ENCODE peak calls at places on chromosomes 3 and 15, in four cellular contexts. A is H1, T is GM12878, E is SK-N-SH. G is an unnamed sample.

GRCh38 chr3:72661115-72661457 is 187.2 kb downstream of the SHQ1 start:
- DNase-seq in A (no peak), T (no peak), E (peak), G (no peak)

GRCh38 chr15:63252292-63252691 is 25.1 kb upstream of the APH1B start:
- DNase-seq in A (no peak), T (no peak), E (no peak), G (no peak)

GRCh38 chr15:88256261-88257230 is at the start of gene NTRK3:
- DNase-seq in A (peak), T (no peak), E (peak), G (no peak)

GRCh38 chr3:7950890-7951289 is 550.7 kb upstream of the LMCD1 start:
- DNase-seq in A (no peak), T (no peak), E (no peak), G (no peak)

GRCh38 chr15:101675015-101675414 is 22.8 kb upstream of the TM2D3 start:
- DNase-seq in A (no peak), T (no peak), E (no peak), G (no peak)

GRCh38 chr3:32454111-32454510 is 48.5 kb downstream of the CMTM6 start:
- DNase-seq in A (no peak), T (no peak), E (no peak), G (no peak)

GRCh38 chr3:13878711-13879101 is 1.2 kb downstream of the WNT7A start:
- DNase-seq in A (peak), T (no peak), E (peak), G (no peak)

GRCh38 chr3:18489939-18490338 is 64.8 kb upstream of the SATB1 start:
- DNase-seq in A (no peak), T (no peak), E (no peak), G (no peak)

GRCh38 chr3:195806211-195806915 is 5.4 kb downstream of the MUC4 start:
- DNase-seq in A (no peak), T (no peak), E (no peak), G (no peak)

GRCh38 chr3:155252535-155252934 is 40.9 kb downstream of the STRIT1 start:
- DNase-seq in A (no peak), T (no peak), E (no peak), G (no peak)

GRCh38 chr3:172275586-172275985 is 172.7 kb downstream of the GHSR start:
- DNase-seq in A (no peak), T (no peak), E (no peak), G (no peak)

GRCh38 chr3:196621581-196621980 is 17.9 kb upstream of the NRROS start:
- DNase-seq in A (no peak), T (no peak), E (no peak), G (no peak)

GRCh38 chr15:75307778-75308390 is 25.2 kb downstream of the GOLGA6D start:
- DNase-seq in A (peak), T (no peak), E (peak), G (peak)

GRCh38 chr3:154191520-154191919 is 70.3 kb downstream of the ARHGEF26 start:
- DNase-seq in A (no peak), T (no peak), E (no peak), G (no peak)

GRCh38 chr3:52527039-52527731 is 6.5 kb downstream of the NT5DC2 start:
- DNase-seq in A (no peak), T (no peak), E (no peak), G (no peak)

GRCh38 chr15:56369234-56369633 is 4.0 kb downstream of the TEX9 start:
- DNase-seq in A (no peak), T (no peak), E (no peak), G (no peak)

GRCh38 chr3:161064413-161064812 is 40.7 kb downstream of the B3GALNT1 start:
- DNase-seq in A (no peak), T (no peak), E (no peak), G (no peak)

GRCh38 chr3:168219530-168219929 is 123.8 kb upstream of the GOLIM4 start:
- DNase-seq in A (no peak), T (no peak), E (no peak), G (no peak)

GRCh38 chr3:29643034-29643425 is 362.2 kb downstream of the RBMS3 start:
- DNase-seq in A (no peak), T (no peak), E (peak), G (no peak)

GRCh38 chr3:157317895-157318294 is 118.8 kb upstream of the PTX3 start:
- DNase-seq in A (no peak), T (no peak), E (no peak), G (no peak)

GRCh38 chr3:189324538-189325138 is 152.9 kb downstream of the TPRG1 start:
- DNase-seq in A (no peak), T (peak), E (no peak), G (no peak)

GRCh38 chr3:46934508-46935167 is 41.9 kb downstream of the CCDC12 start:
- DNase-seq in A (no peak), T (no peak), E (peak), G (no peak)

GRCh38 chr3:169812844-169813677 is at the start of the genes LRRC34 and LRRIQ4:
- DNase-seq in A (no peak), T (peak), E (peak), G (no peak)

GRCh38 chr15:93029613-93030429 is 59.2 kb downstream of the RGMA start:
- DNase-seq in A (peak), T (no peak), E (no peak), G (no peak)

GRCh38 chr3:69806735-69807438 is 67.6 kb downstream of the MITF start:
- DNase-seq in A (no peak), T (no peak), E (no peak), G (no peak)

GRCh38 chr3:72820405-72820804 is 27.8 kb downstream of the SHQ1 start:
- DNase-seq in A (no peak), T (no peak), E (no peak), G (no peak)

GRCh38 chr3:109943181-109943580 is 605.8 kb upstream of the DPPA4 start:
- DNase-seq in A (no peak), T (no peak), E (no peak), G (no peak)

GRCh38 chr3:104291437-104291851 is 1075.3 kb upstream of the ALCAM start:
- DNase-seq in A (no peak), T (no peak), E (no peak), G (no peak)

DNA sequence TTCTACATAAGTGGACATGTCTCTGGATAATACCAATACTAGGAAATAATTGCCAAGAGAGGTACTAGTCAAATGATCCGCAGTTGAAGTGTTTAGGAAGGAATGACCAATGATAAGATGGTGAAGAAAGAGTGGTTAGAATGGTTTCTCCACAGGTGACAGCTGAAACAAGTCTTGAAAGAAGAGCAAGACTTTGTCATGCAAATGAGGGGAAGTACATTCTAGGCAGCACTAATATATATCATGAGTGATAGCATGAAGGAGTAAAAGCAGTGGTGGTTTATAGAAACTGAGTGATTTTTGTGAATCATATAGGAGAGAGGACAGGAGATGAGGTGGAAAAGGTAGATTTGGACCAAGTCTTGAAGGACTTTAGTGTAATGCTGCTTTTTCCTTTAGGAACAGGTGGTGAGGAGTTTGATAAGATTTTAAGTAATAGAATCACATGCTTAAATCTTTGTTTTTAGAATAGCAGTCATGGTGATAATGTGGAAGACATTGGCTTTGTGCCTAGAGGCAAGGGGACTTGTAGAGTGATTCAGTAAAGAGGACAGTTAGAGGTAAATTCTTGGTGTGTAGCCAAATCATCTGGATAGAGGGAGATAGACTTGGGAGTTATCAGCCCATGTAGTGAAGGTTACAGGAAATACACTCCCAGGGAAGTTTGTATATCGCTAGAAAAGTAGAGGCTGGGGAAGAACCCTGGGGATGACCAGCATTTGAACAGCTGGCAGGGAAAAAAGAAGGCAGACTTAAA is 31.9 kb downstream of the SLMAP start:
- DNase-seq in A (no peak), T (peak), E (peak), G (peak)
- TF ChIP-seq NRF1 in A (no peak), T (no peak), E (no peak), G (no peak)

GRCh38 chr3:186644683-186645082 is 4.5 kb downstream of the FETUB start:
- DNase-seq in A (peak), T (no peak), E (no peak), G (no peak)
- TF ChIP-seq NRF1 in A (no peak), T (no peak), E (no peak), G (no peak)

DNA sequence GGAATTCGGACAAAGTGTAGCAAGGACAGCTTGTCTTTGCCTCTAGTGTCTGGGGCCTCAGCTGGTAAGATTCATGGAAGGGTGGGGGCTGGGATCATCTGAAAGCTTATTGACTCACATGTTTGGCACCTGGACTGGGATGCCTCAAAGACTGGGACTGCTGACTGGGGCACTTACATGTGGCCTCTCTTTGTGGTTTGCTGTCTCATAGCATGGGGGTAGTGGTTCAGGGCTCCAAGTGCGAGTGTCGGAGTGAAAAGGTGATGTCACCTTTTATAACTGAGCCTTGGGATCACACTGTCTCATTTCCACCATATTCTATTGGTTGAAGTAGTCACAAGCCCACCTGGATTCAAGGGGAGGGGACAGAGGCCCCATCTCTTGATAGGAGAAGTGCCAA is 6.8 kb downstream of the MFSD1 start:
- DNase-seq in A (no peak), T (no peak), E (no peak), G (no peak)
- TF ChIP-seq NRF1 in A (no peak), T (no peak), E (no peak), G (no peak)

DNA sequence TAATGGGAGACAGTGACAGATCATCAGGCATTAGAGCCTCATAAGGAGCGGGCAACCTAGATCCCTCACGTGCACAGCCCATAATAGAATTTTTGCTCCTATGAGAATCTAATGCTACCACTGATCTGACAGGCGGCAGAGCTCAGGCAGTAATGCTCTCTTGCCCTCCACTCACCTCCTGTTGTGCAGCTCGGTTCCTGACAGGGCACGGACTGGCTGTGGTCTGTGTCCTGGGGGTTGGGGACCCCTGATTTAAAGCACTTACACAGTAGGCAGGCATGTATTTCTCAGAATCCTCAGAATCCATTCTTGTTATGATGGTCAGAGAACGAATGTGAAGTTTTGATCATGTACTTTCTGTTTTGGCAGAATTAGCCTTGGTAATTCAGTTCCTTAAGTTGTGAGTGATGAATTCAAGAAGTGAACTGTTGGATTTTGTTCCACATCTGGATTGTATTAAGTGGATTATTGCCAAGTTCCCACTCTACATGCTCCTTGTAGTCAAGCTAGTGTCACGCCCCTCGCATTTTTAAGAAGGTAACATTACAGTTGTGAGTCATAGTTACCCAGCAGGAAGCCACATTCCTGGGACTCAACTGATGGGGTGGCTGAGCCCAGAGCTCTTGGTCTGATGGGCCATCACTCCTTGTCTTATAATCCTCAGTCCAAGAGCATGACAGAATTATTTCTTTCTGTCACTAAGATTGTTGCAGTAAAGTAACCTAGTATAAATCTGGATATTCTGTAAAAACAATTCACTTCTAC is 102.5 kb downstream of the PTPRG start:
- DNase-seq in A (peak), T (no peak), E (peak), G (no peak)
- TF ChIP-seq NRF1 in A (no peak), T (no peak), E (no peak), G (no peak)

GRCh38 chr3:44309500-44309899 is 29.1 kb upstream of the TCAIM start:
- DNase-seq in A (no peak), T (no peak), E (no peak), G (no peak)
- TF ChIP-seq NRF1 in A (no peak), T (no peak), E (no peak), G (no peak)

GRCh38 chr3:100425321-100425720 is 24.0 kb downstream of the LNP1 start:
- DNase-seq in A (no peak), T (no peak), E (no peak), G (peak)
- TF ChIP-seq NRF1 in A (no peak), T (no peak), E (no peak), G (no peak)

DNA sequence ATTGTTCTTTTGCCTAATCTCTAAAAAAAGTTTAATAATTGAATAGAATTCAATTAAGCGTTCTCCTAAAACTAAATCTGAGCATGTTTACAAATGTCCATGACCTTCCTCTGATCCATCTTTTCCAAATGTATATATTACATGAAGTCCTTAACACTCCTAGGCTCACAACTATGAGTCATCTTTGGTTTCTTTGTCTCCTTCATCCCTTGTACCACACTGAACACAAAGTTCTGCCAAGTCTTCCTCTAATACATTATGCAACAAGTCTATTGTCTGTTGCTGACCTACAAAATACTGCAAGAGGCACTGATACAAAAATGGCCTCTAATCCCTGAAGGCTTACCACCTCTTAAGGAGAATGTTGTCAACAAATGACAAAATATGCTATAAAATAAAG is 550.2 kb downstream of the PYDC2 start:
- DNase-seq in A (no peak), T (no peak), E (no peak), G (no peak)
- TF ChIP-seq NRF1 in A (no peak), T (no peak), E (no peak), G (no peak)

GRCh38 chr15:41235929-41236328 is 4.9 kb downstream of the CHP1 start:
- DNase-seq in A (no peak), T (no peak), E (no peak), G (no peak)

GRCh38 chr15:41230345-41230649 is 260 bp downstream of the EXD1 start:
- DNase-seq in A (no peak), T (no peak), E (no peak), G (no peak)

GRCh38 chr15:41230650-41231533 is at the start of the genes CHP1 and EXD1:
- DNase-seq in A (peak), T (peak), E (peak), G (peak)

GRCh38 chr15:41231536-41231935 is 468 bp downstream of the CHP1 start:
- DNase-seq in A (no peak), T (no peak), E (no peak), G (no peak)

DNA sequence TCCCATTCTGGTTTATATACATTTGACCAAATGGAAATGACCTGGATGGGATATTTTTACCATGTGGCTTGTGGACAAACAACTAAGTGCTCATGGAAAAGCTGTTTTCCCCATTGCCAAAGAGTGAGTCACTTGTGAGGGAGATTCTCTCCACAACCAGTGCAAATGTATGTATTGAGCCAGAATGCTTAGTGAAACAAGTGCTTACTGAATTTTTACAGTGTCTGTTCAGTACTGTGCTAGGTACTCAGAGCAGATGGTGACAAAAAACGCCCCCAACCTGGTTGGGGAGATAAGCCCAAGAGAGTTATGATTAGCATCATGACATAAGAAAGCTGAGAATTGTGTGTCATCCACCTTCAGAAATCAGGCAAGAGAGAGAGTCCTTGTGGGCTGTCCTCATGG is 2.3 kb downstream of the CHP1 start:
- DNase-seq in A (no peak), T (no peak), E (no peak), G (peak)
- TF ChIP-seq NRF1 in A (no peak), T (no peak), E (no peak), G (no peak)

GRCh38 chr15:40498891-40499290 is 28.1 kb downstream of the CHST14 start:
- DNase-seq in A (no peak), T (no peak), E (no peak), G (no peak)

GRCh38 chr15:40499931-40500330 is 29.1 kb downstream of the CHST14 start:
- DNase-seq in A (no peak), T (no peak), E (no peak), G (no peak)

GRCh38 chr15:40501487-40501886 is 30.7 kb downstream of the CHST14 start:
- DNase-seq in A (no peak), T (no peak), E (no peak), G (no peak)

GRCh38 chr15:40498418-40498817 is 27.6 kb downstream of the CHST14 start:
- DNase-seq in A (no peak), T (no peak), E (no peak), G (no peak)

GRCh38 chr15:40500584-40501330 is 30.0 kb downstream of the CHST14 start:
- DNase-seq in A (no peak), T (no peak), E (no peak), G (no peak)
- TF ChIP-seq NRF1 in A (no peak), T (no peak), E (no peak), G (no peak)